ENCODE peak calls at places on chromosome 16, in seven cellular contexts. P is progenitor cell of endocrine pancreas, A is right lobe of liver, Z is mucosa of descending colon, S is neural progenitor cell, C is astrocyte of the spinal cord, X is foreskin keratinocyte. U is an unnamed sample.

GRCh38 chr16:53654946-53655345 is 48.7 kb downstream of the RPGRIP1L start:
- DNase-seq in P (no peak), A (no peak), Z (no peak), S (no peak), C (no peak), X (no peak), U (no peak)

GRCh38 chr16:81432899-81433560 is 11.6 kb upstream of the CMIP start:
- DNase-seq in P (no peak), A (no peak), Z (no peak), S (no peak), C (no peak), X (no peak), U (no peak)

GRCh38 chr16:61580579-61580978 is 455.7 kb downstream of the CDH8 start:
- DNase-seq in P (no peak), A (no peak), Z (no peak), S (no peak), C (no peak), X (no peak), U (no peak)

GRCh38 chr16:89701425-89702406 is at the start of gene SPATA2L:
- DNase-seq in P (peak), A (peak), Z (peak), S (peak), C (peak), X (peak), U (peak)

GRCh38 chr16:22948058-22948602 is 134.2 kb downstream of the HS3ST2 start:
- DNase-seq in P (no peak), A (peak), Z (no peak), S (no peak), C (no peak), X (no peak), U (no peak)

GRCh38 chr16:57167951-57168350 is 17.9 kb downstream of the PSME3IP1 start:
- DNase-seq in P (no peak), A (no peak), Z (no peak), S (peak), C (peak), X (peak), U (no peak)

GRCh38 chr16:54178491-54178976 is 108.1 kb downstream of the IRX3 start:
- DNase-seq in P (no peak), A (no peak), Z (no peak), S (peak), C (no peak), X (no peak), U (no peak)

GRCh38 chr16:12298285-12298684 is 321.8 kb downstream of the SNX29 start:
- DNase-seq in P (no peak), A (no peak), Z (no peak), S (no peak), C (no peak), X (no peak), U (no peak)

GRCh38 chr16:73050115-73051099 is 2.5 kb upstream of the ZFHX3 start:
- DNase-seq in P (no peak), A (no peak), Z (no peak), S (no peak), C (no peak), X (no peak), U (no peak)

DNA sequence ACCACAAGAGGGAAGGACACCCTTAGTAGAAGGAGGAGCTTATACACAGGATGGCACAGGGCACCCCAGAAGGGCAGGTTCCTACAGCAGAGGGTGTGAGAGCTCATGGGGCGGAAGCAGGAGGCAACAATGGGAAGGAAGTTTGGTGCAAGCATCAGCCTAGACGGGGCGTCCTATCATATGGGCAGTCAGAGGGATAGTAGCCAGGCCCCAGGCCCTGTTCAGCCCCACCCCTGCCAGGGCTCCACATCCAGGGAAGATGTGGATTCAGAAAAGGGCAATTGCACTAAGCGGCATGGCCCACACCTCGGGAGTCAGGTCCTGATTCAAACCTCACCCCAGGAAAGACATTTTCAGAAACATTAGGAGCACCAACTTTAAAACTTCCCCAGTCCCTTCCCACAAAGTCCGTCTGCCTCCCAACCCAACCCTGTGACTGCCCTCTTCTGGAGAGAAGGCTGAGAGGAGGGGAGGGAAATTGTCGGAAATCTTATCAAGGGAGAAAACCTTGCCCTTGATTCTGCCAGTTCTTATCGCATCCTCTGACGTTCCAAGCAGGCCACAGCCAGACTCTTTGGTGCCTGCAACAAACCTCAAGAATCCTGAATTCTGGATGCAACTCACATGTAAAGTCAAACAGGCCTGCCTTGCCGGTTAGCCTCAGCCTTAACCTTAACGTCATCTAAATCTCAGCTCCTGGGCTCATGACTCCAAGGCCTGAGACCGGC is 198.8 kb upstream of the CDH5 start:
- DNase-seq in P (no peak), A (no peak), Z (no peak), S (peak), C (no peak), X (no peak), U (no peak)
- TF ChIP-seq CTCF in P (peak), A (peak), Z (no peak), S (peak), C (peak), X (no peak), U (no peak)

DNA sequence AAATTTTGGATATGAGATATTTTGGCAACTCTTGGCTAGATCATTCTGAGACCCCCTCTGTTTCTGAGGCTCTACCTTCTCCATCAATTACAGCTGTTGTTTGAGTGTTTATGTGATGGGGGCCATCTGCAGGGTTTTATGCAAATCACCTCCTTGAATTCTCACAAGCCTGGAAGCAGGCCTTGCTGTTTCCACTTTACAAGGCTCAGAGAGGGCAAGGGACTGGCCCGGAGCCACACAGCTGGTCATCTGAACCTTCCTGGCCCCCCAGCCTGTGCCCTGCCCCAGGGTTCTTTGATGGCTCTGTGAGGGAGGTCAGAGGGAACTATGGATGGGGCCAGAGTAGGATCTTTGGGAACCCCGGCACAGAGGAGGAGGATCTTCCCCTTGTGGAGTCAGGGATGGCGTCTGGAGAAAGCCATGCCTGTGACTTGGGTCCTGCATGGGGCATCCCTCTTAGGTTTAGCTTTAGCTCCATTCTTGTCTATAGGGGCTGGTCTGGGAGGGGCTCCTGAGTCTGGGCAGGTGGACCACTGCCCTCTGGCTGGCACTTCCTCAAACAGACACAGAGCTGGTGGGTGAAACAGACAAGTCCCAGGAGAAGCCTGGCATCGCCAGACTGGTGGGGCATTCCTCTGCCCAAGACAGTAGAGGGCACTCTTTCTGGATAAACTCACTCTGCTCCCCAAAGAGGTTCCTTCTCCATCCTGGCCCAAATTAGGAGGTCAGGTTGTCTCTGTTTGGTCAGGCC is 26.2 kb downstream of the IL21R start:
- DNase-seq in P (peak), A (no peak), Z (no peak), S (no peak), C (no peak), X (no peak), U (no peak)
- TF ChIP-seq CTCF in P (no peak), A (no peak), Z (no peak), S (peak), C (peak), X (peak), U (no peak)

GRCh38 chr16:48047273-48047672 is 108.5 kb downstream of the ABCC12 start:
- DNase-seq in P (no peak), A (no peak), Z (no peak), S (no peak), C (no peak), X (no peak), U (no peak)

GRCh38 chr16:48044117-48044516 is 111.7 kb downstream of the ABCC12 start:
- DNase-seq in P (no peak), A (no peak), Z (no peak), S (no peak), C (no peak), X (no peak), U (no peak)

GRCh38 chr16:48047755-48048154 is 108.0 kb downstream of the ABCC12 start:
- DNase-seq in P (no peak), A (no peak), Z (no peak), S (peak), C (no peak), X (no peak), U (no peak)

GRCh38 chr16:48041861-48042435 is 113.8 kb downstream of the ABCC12 start:
- DNase-seq in P (peak), A (no peak), Z (no peak), S (peak), C (no peak), X (no peak), U (no peak)
- TF ChIP-seq CTCF in P (peak), A (no peak), Z (no peak), S (peak), C (no peak), X (peak), U (no peak)

DNA sequence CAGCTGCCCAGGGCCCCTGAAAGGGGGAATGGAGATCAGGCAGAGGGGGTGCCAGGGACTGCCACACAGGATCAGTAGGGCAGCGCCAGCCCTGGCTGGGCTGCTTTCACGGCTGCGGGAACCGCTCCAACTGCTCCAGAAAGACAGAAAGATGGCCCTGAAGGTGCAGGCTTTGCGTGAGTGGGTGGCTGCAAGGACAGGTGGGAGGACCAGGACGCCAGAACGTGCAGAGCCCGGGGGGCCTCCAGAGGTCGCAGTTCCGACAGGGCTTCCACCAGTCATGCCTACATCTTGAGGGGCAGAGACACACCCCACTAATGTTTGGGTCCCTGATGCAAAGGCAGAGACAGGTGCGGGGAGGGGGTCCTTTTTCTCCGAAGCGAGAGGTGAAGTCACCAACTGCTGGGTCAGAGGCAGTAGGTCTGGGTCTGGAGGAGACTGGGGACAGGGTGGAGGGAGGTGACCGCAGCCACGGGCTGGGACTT is 790 bp upstream of the ATP6V0C start:
- DNase-seq in P (no peak), A (peak), Z (peak), S (peak), C (no peak), X (no peak), U (no peak)
- TF ChIP-seq CTCF in P (peak), A (no peak), Z (no peak), S (peak), C (no peak), X (no peak), U (no peak)